ENCODE peak calls at places on chromosome 1, in six cellular contexts. F is sigmoid colon, J is tibial nerve, C is mesenchymal stem cell, E is kidney epithelial cell, Y is fibroblast of lung. Z is an unnamed sample. For H3K36me3 and H3K27me3, the result is how much of the 10 kb centered on the place peaks cover.

GRCh38 chr1:30914931-30915330 is 6.4 kb upstream of the SDC3 start:
- DNase-seq in F (no peak), J (no peak), C (no peak), E (no peak), Y (no peak), Z (no peak)

GRCh38 chr1:59686170-59686569 is 128.6 kb upstream of the HOOK1 start:
- DNase-seq in F (no peak), J (no peak), C (no peak), E (no peak), Y (no peak), Z (no peak)

GRCh38 chr1:40161888-40162397 is 756 bp downstream of the RLF start:
- DNase-seq in F (no peak), J (peak), C (no peak), E (no peak), Y (no peak), Z (no peak)

GRCh38 chr1:35499652-35500176 is 57.5 kb downstream of the KIAA0319L start:
- DNase-seq in F (no peak), J (no peak), C (no peak), E (no peak), Y (peak), Z (no peak)

GRCh38 chr1:223102797-223103533 is 40.1 kb downstream of the TLR5 start:
- DNase-seq in F (no peak), J (no peak), C (no peak), E (no peak), Y (peak), Z (no peak)

GRCh38 chr1:174040387-174040786 is 18.2 kb upstream of the RC3H1 start:
- DNase-seq in F (no peak), J (no peak), C (peak), E (no peak), Y (peak), Z (no peak)

GRCh38 chr1:11233208-11233607 is 29.1 kb downstream of the MTOR start:
- DNase-seq in F (no peak), J (no peak), C (no peak), E (no peak), Y (no peak), Z (no peak)

GRCh38 chr1:236516929-236517704 is 6.7 kb upstream of the LGALS8 start:
- DNase-seq in F (no peak), J (no peak), C (peak), E (no peak), Y (peak), Z (peak)

GRCh38 chr1:15727424-15727823 is 8.6 kb upstream of the SLC25A34 start:
- DNase-seq in F (no peak), J (no peak), C (no peak), E (no peak), Y (no peak), Z (no peak)

GRCh38 chr1:15727866-15728534 is 8.1 kb upstream of the SLC25A34 start:
- DNase-seq in F (no peak), J (no peak), C (no peak), E (no peak), Y (no peak), Z (no peak)

GRCh38 chr1:15724949-15725880 is 10.8 kb upstream of the SLC25A34 start:
- DNase-seq in F (no peak), J (no peak), C (no peak), E (no peak), Y (no peak), Z (no peak)

GRCh38 chr1:15726508-15726907 is 9.6 kb upstream of the SLC25A34 start:
- DNase-seq in F (no peak), J (no peak), C (no peak), E (no peak), Y (no peak), Z (no peak)

DNA sequence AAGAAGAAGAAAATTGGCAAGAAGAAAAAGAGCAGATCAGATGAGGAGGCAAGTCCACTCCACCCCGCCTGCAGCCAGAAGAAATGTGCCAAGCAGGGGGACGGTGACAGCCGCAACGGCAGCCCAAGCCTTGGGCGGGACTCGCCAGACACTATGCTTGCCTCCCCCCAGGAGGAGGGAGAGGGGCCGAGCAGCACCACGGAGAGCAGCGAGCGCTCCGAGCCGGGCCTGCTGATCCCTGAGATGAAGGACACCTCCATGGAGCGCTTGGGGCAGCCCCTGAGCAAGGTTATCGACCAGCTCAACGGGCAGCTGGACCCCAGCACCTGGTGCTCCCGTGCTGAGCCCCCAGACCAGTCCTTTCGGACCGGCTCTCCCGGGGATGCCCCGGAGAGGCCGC is 9.0 kb upstream of the SLC25A34 start:
- DNase-seq in F (no peak), J (no peak), C (no peak), E (no peak), Y (no peak), Z (no peak)
- H3K36me3 ChIP-seq in F (half or more), J (under half), C (half or more), E (under half), Y (under half), Z (under half)

DNA sequence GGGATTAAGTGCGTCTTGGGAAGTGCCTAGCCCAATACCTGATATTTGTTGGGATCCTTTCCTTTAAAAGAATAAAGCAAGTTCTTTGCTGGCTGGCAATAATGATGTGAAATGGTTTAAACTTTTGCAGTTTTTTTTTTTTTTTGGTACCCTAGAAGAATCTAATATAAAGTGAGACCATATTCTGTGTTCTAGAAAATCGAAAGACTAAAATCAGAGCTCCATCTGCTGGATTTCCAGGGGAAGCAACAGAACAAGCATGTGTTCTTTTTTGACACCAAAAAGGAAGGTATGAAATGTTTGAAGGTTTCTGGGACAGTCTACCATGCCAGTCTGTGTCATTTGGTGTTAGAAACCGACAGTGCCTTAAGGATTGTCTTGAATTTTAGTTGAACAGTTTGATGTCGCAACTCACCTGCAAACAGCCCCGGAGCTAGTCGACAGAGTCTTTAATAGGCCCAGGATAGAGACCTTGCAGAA is 6.4 kb downstream of the UTP11 start:
- DNase-seq in F (no peak), J (no peak), C (peak), E (no peak), Y (no peak), Z (no peak)
- H3K4me3 ChIP-seq in F (no peak), J (no peak), C (no peak), E (no peak), Y (no peak), Z (no peak)

GRCh38 chr1:229408458-229409037 is 25.3 kb downstream of the ACTA1 start:
- DNase-seq in F (no peak), J (no peak), C (peak), E (no peak), Y (no peak), Z (no peak)
- H3K27me3 ChIP-seq in F (under half), J (under half), C (half or more), E (under half), Y (under half), Z (under half)

GRCh38 chr1:234520908-234521801 is 42.2 kb upstream of the TARBP1 start:
- DNase-seq in F (peak), J (no peak), C (no peak), E (no peak), Y (no peak), Z (no peak)
- H3K36me3 ChIP-seq in F (under half), J (under half), C (under half), E (under half), Y (under half), Z (under half)

DNA sequence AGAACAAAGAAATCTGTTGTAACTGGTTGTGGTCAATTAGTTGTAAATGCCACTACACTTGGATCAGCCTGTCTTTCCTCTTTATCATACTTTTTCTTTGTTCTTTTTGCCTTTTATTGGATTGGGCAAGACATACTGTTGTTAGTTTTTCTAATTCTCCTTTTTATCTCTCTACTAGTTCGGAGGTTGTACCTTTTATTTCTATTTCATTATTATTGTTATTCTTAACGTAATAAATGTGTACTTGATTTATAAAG is 59.2 kb downstream of the IVNS1ABP start:
- DNase-seq in F (no peak), J (no peak), C (no peak), E (peak), Y (peak), Z (no peak)
- H3K4me3 ChIP-seq in F (no peak), J (no peak), C (no peak), E (no peak), Y (no peak), Z (no peak)

GRCh38 chr1:18644469-18645171 is 14.0 kb downstream of the PAX7 start:
- DNase-seq in F (no peak), J (no peak), C (no peak), E (no peak), Y (no peak), Z (no peak)
- H3K27me3 ChIP-seq in F (half or more), J (under half), C (half or more), E (half or more), Y (half or more), Z (half or more)

GRCh38 chr1:205244383-205244782 is 16.6 kb downstream of the TMCC2 start:
- DNase-seq in F (no peak), J (no peak), C (no peak), E (no peak), Y (no peak), Z (no peak)

GRCh38 chr1:205245096-205245495 is 17.4 kb downstream of the TMCC2 start:
- DNase-seq in F (peak), J (no peak), C (no peak), E (no peak), Y (no peak), Z (no peak)

GRCh38 chr1:205241366-205242030 is 13.8 kb downstream of the TMCC2 start:
- DNase-seq in F (no peak), J (no peak), C (no peak), E (no peak), Y (no peak), Z (no peak)

GRCh38 chr1:205246426-205247119 is 18.8 kb downstream of the TMCC2 start:
- DNase-seq in F (peak), J (no peak), C (no peak), E (no peak), Y (no peak), Z (no peak)

DNA sequence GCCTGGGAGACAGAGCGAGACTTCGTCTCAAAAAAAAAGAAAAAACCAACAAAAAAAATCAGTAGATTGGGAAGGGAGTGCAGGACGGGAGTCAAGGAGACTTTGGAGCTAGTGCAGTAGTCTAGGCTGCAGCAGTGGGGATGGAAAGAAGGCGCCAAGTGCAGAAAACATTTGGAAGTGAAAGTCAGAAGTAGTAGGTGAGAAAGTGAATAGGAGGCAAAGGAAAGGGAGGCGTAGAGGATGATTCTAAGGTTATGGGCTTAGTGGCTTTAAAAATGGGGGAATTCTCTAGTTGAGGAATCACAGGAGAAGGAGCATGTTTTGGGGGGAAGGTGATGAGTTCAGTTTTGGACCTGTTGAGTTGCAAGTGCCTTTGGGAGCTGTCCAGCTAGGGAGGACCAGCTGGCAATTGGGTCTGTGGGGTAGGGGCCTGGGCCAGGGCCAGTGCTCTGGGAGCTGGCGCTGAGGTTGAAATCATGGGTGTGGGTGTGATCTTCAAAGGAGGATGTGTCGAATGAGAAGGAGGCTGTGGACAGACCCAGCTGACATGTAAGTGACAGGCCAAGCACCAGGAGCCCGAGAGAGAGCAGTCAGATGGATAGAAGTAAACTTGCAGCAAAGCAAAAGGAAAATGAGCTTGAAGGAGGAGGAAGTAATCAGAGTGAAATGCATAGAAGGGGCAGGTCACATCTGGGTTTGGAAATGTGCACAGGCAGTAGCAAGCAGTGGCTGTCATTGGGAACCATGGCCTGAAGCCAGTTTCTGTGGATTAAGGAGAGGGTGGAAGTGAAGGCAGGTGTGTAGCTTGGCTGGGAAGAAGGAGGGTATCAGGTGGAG is 15.8 kb downstream of the TMCC2 start:
- DNase-seq in F (no peak), J (no peak), C (no peak), E (no peak), Y (no peak), Z (no peak)
- H3K36me3 ChIP-seq in F (under half), J (under half), C (under half), E (under half), Y (under half), Z (under half)

GRCh38 chr1:21671915-21672314 is 2.8 kb upstream of the RAP1GAP start:
- DNase-seq in F (peak), J (no peak), C (no peak), E (no peak), Y (no peak), Z (no peak)

GRCh38 chr1:21669033-21669286 is 197 bp downstream of the RAP1GAP start:
- DNase-seq in F (no peak), J (no peak), C (no peak), E (no peak), Y (no peak), Z (no peak)

GRCh38 chr1:21670956-21671902 is 2.1 kb upstream of the RAP1GAP start:
- DNase-seq in F (peak), J (no peak), C (no peak), E (no peak), Y (no peak), Z (no peak)

GRCh38 chr1:21669287-21670058 is at the start of gene RAP1GAP:
- DNase-seq in F (peak), J (no peak), C (peak), E (no peak), Y (no peak), Z (no peak)

GRCh38 chr1:21670059-21670881 is 1.1 kb upstream of the RAP1GAP start:
- DNase-seq in F (peak), J (no peak), C (peak), E (no peak), Y (no peak), Z (no peak)
- H3K4me3 ChIP-seq in F (no peak), J (no peak), C (no peak), E (no peak), Y (no peak), Z (no peak)

GRCh38 chr1:61056674-61057439 is 25.5 kb upstream of the NFIA start:
- DNase-seq in F (peak), J (peak), C (peak), E (no peak), Y (peak), Z (no peak)

GRCh38 chr1:61053712-61054608 is 28.4 kb upstream of the NFIA start:
- DNase-seq in F (peak), J (peak), C (no peak), E (no peak), Y (no peak), Z (no peak)

GRCh38 chr1:61054636-61055035 is 27.7 kb upstream of the NFIA start:
- DNase-seq in F (no peak), J (no peak), C (no peak), E (no peak), Y (no peak), Z (no peak)

GRCh38 chr1:61053281-61053711 is 29.1 kb upstream of the NFIA start:
- DNase-seq in F (no peak), J (no peak), C (peak), E (no peak), Y (no peak), Z (no peak)

GRCh38 chr1:61055110-61055614 is 27.2 kb upstream of the NFIA start:
- DNase-seq in F (peak), J (peak), C (peak), E (no peak), Y (no peak), Z (no peak)
- H3K27me3 ChIP-seq in F (under half), J (under half), C (under half), E (under half), Y (under half), Z (under half)

Z was measured in BJ.